ENCODE peak calls at places on chromosomes 13 and 19, in six cellular contexts. L is colonic mucosa, D is HT1080, I is T-cell, Y is LoVo, B is COLO829. O is an unnamed sample.

GRCh38 chr19:33052352-33052972 is 12.2 kb downstream of the RHPN2 start:
- DNase-seq in L (peak), D (no peak), I (no peak), Y (peak), B (no peak), O (no peak)

GRCh38 chr13:30466358-30466714 is 600 bp upstream of the HMGB1 start:
- DNase-seq in L (no peak), D (peak), I (no peak), Y (no peak), B (no peak), O (peak)

GRCh38 chr13:98652721-98653470 is 76.0 kb upstream of the STK24 start:
- DNase-seq in L (no peak), D (no peak), I (no peak), Y (no peak), B (no peak), O (no peak)

GRCh38 chr13:45696610-45697226 is 5.4 kb upstream of the CBY2 start:
- DNase-seq in L (no peak), D (no peak), I (no peak), Y (no peak), B (no peak), O (no peak)

GRCh38 chr19:18428173-18428836 is 9.1 kb downstream of the SSBP4 start:
- DNase-seq in L (no peak), D (no peak), I (no peak), Y (no peak), B (no peak), O (no peak)

GRCh38 chr19:41352609-41353465 is 885 bp downstream of the TGFB1 start:
- DNase-seq in L (peak), D (peak), I (peak), Y (peak), B (no peak), O (peak)

GRCh38 chr19:18443406-18443805 is 5.5 kb upstream of the ISYNA1 start:
- DNase-seq in L (no peak), D (no peak), I (no peak), Y (no peak), B (no peak), O (no peak)

GRCh38 chr13:41315466-41316047 is 4.5 kb downstream of the NAA16 start:
- DNase-seq in L (no peak), D (no peak), I (no peak), Y (no peak), B (no peak), O (no peak)

GRCh38 chr13:74732736-74733135 is 598.5 kb upstream of the KLF12 start:
- DNase-seq in L (no peak), D (no peak), I (no peak), Y (no peak), B (no peak), O (no peak)

GRCh38 chr13:77507931-77508776 is 27.4 kb upstream of the SCEL start:
- DNase-seq in L (no peak), D (peak), I (no peak), Y (peak), B (peak), O (peak)

GRCh38 chr19:19634516-19635312 is 6.7 kb upstream of the LPAR2 start:
- DNase-seq in L (no peak), D (no peak), I (no peak), Y (no peak), B (no peak), O (no peak)

GRCh38 chr19:49546825-49547565 is 19.2 kb downstream of the RCN3 start:
- DNase-seq in L (peak), D (peak), I (no peak), Y (peak), B (peak), O (peak)